ENCODE peak calls at places on chromosome 16, in ten cellular contexts. G is transverse colon; H is activated CD8-positive, alpha-beta T cell treated with anti-CD3 and anti-CD28 coated beads for 36 hours; V is HFFc6; B is lower leg skin; S is fibroblast of lung; A is cardiac fibroblast; M is AG09309; Z is neural progenitor cell; Y is lower lobe of right lung. C is an unnamed sample.

GRCh38 chr16:2278956-2279800 is 11.3 kb upstream of the RNPS1 start:
- DNase-seq in G (no peak), H (no peak), V (no peak), B (no peak), S (no peak), A (no peak), M (no peak), Z (no peak), Y (no peak), C (no peak)

GRCh38 chr16:69522732-69523404 is 42.9 kb upstream of the NFAT5 start:
- DNase-seq in G (no peak), H (peak; percentile 48), V (no peak), B (peak; percentile 21), S (no peak), A (no peak), M (no peak), Z (no peak), Y (no peak), C (no peak)

GRCh38 chr16:50603206-50604064 is 55.2 kb downstream of the NKD1 start:
- DNase-seq in G (peak; percentile 33), H (no peak), V (peak; percentile 46), B (no peak), S (peak; percentile 69), A (peak; percentile 4), M (no peak), Z (no peak), Y (no peak), C (peak; percentile 7)

GRCh38 chr16:2967721-2968161 is 1.4 kb upstream of the PAQR4 start:
- DNase-seq in G (no peak), H (no peak), V (no peak), B (no peak), S (no peak), A (no peak), M (no peak), Z (no peak), Y (no peak), C (no peak)

GRCh38 chr16:67105881-67106280 is 3.9 kb upstream of the PHAF1 start:
- DNase-seq in G (no peak), H (no peak), V (no peak), B (no peak), S (no peak), A (no peak), M (no peak), Z (no peak), Y (no peak), C (no peak)

GRCh38 chr16:49012961-49013726 is 268.5 kb downstream of the CBLN1 start:
- DNase-seq in G (peak; percentile 24), H (no peak), V (no peak), B (peak; percentile 76), S (peak; percentile 62), A (no peak), M (no peak), Z (no peak), Y (no peak), C (no peak)

GRCh38 chr16:5333991-5334390 is 236.4 kb upstream of the EEF2KMT start:
- DNase-seq in G (no peak), H (no peak), V (no peak), B (no peak), S (peak; percentile 55), A (no peak), M (no peak), Z (no peak), Y (no peak), C (no peak)

GRCh38 chr16:560221-560700 is at the start of gene PRR35:
- DNase-seq in G (no peak), H (no peak), V (no peak), B (no peak), S (no peak), A (no peak), M (no peak), Z (no peak), Y (no peak), C (no peak)

GRCh38 chr16:52547001-52547833 is at the start of gene TOX3:
- DNase-seq in G (peak; percentile 74), H (no peak), V (no peak), B (no peak), S (no peak), A (no peak), M (no peak), Z (peak; percentile 92), Y (no peak), C (no peak)

GRCh38 chr16:22123146-22123545 is 30.8 kb downstream of the VWA3A start:
- DNase-seq in G (no peak), H (no peak), V (no peak), B (no peak), S (no peak), A (peak; percentile 33), M (no peak), Z (peak; percentile 24), Y (no peak), C (no peak)
- TF ChIP-seq CTCF in G (no peak), H (no peak), V (peak; percentile 23), B (no peak), S (no peak), A (peak; percentile 17), M (peak; percentile 1), Z (peak; percentile 28), Y (no peak), C (no peak)

GRCh38 chr16:7209598-7209997 is 123.0 kb upstream of the RBFOX1 start:
- DNase-seq in G (no peak), H (no peak), V (no peak), B (no peak), S (no peak), A (no peak), M (no peak), Z (no peak), Y (no peak), C (no peak)
- TF ChIP-seq CTCF in G (no peak), H (no peak), V (no peak), B (no peak), S (no peak), A (no peak), M (no peak), Z (no peak), Y (no peak), C (no peak)

GRCh38 chr16:25106567-25107465 is 4.7 kb upstream of the LCMT1 start:
- DNase-seq in G (peak; percentile 96), H (peak; percentile 93), V (peak; percentile 86), B (peak; percentile 99), S (peak; percentile 83), A (peak; percentile 86), M (peak; percentile 29), Z (peak; percentile 95), Y (peak; percentile 98), C (no peak)
- TF ChIP-seq CTCF in G (peak; percentile 54), H (peak; percentile 47), V (peak; percentile 43), B (no peak), S (peak; percentile 5), A (no peak), M (peak; percentile 30), Z (peak; percentile 47), Y (peak; percentile 26), C (no peak)

GRCh38 chr16:72939247-72939646 is 108.7 kb downstream of the ZFHX3 start:
- DNase-seq in G (peak; percentile 36), H (no peak), V (peak; percentile 25), B (no peak), S (peak; percentile 42), A (peak; percentile 89), M (no peak), Z (no peak), Y (no peak), C (no peak)
- TF ChIP-seq CTCF in G (no peak), H (no peak), V (peak; percentile 49), B (no peak), S (peak; percentile 40), A (peak; percentile 48), M (no peak), Z (no peak), Y (no peak), C (no peak)

GRCh38 chr16:81723098-81723723 is 55.9 kb upstream of the PLCG2 start:
- DNase-seq in G (no peak), H (peak; percentile 47), V (peak; percentile 79), B (no peak), S (peak; percentile 75), A (peak; percentile 89), M (peak; percentile 53), Z (peak; percentile 92), Y (no peak), C (no peak)

GRCh38 chr16:81718637-81719036 is 60.5 kb upstream of the PLCG2 start:
- DNase-seq in G (no peak), H (peak; percentile 26), V (no peak), B (no peak), S (no peak), A (no peak), M (no peak), Z (no peak), Y (no peak), C (no peak)

GRCh38 chr16:81719993-81720392 is 59.1 kb upstream of the PLCG2 start:
- DNase-seq in G (no peak), H (no peak), V (no peak), B (no peak), S (no peak), A (no peak), M (no peak), Z (no peak), Y (no peak), C (no peak)

GRCh38 chr16:81717662-81718189 is 61.4 kb upstream of the PLCG2 start:
- DNase-seq in G (no peak), H (peak; percentile 51), V (no peak), B (no peak), S (no peak), A (peak; percentile 36), M (no peak), Z (no peak), Y (no peak), C (no peak)

DNA sequence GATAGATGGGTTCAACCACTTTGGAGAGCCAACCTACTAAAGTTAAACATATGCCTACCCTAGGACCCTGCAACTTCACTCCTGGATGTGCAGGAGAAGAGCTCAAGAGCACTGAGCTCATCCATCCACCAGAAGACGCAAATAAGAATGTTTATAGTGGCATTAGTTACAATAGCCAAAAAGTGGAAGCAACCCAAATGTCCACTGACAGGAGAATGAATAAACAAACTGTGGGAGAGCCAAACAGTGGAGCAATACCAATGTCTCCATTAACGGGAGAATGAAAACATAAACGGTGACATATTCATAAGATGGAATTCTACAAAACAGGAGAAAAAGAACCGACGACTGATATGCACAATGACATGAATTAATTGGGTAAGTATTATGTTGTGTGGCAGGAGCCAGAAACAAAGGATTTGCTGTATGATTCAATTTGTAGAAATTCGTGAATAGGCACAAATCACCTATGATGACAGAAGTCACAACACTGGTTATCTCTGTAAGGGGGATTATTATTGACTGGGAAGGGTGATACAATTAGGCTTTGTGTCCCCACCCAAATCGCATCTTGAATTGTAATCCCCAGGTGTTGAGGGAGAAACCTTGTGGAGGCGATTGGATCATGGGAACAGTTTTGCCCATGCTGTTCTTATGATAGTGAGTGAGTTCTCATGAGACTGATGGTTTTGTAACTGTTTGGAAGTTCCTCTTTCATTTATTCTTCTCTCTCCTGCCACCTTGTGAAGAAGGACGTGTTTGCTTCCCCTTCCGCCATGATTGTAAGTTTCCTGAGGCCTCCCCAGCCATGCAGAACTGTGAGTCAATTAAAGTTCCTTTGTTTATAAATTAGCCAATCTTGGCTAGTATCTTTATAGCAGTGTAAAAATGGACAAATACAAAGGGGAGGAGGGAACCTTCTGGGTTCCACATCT is 57.9 kb upstream of the PLCG2 start:
- DNase-seq in G (no peak), H (no peak), V (peak; percentile 6), B (no peak), S (no peak), A (no peak), M (no peak), Z (no peak), Y (no peak), C (no peak)
- TF ChIP-seq CTCF in G (no peak), H (no peak), V (peak; percentile 8), B (no peak), S (no peak), A (no peak), M (no peak), Z (no peak), Y (no peak), C (no peak)

GRCh38 chr16:85441189-85441889 is 171.8 kb upstream of the GSE1 start:
- DNase-seq in G (no peak), H (peak; percentile 26), V (no peak), B (no peak), S (no peak), A (no peak), M (no peak), Z (peak; percentile 41), Y (no peak), C (no peak)
- TF ChIP-seq CTCF in G (no peak), H (no peak), V (no peak), B (no peak), S (no peak), A (no peak), M (no peak), Z (peak; percentile 25), Y (no peak), C (no peak)

C was measured in kidney epithelial cell.